ENCODE peak calls at places on chromosomes 16 and 17, in eight cellular contexts. K is NCI-H1417 treated with DMSO at 0.1 percent for 48 hours; F is fibroblast of the aortic adventitia; O is activated CD8-positive, alpha-beta T cell treated with anti-CD3 and anti-CD28 coated beads, Interleukin-2, amount 10 ng/mL, durations not matched to agents 7 days and 5 days; U is iPS-NIHi11; I is psoas muscle; L is activated effector memory CD4-positive, alpha-beta T cell treated with Interleukin-2 at 50 U/mL for 16 hours; W is HL-60. M is an unnamed sample.

GRCh38 chr16:31351937-31352315 is 3.0 kb upstream of the ITGAX start:
- DNase-seq in K (no peak), F (no peak), O (peak), U (no peak), I (no peak), L (no peak), W (peak), M (peak)

GRCh38 chr16:64982581-64982980 is 139.3 kb downstream of the CDH11 start:
- DNase-seq in K (no peak), F (peak), O (no peak), U (no peak), I (no peak), L (no peak), W (no peak), M (peak)

GRCh38 chr17:44464037-44464436 is 39.2 kb downstream of the GPATCH8 start:
- DNase-seq in K (no peak), F (peak), O (no peak), U (no peak), I (no peak), L (no peak), W (no peak), M (peak)

GRCh38 chr17:79925242-79925957 is 86.2 kb upstream of the CBX4 start:
- DNase-seq in K (no peak), F (peak), O (peak), U (peak), I (peak), L (no peak), W (no peak), M (no peak)

GRCh38 chr16:83935858-83936255 is 17.2 kb upstream of the OSGIN1 start:
- DNase-seq in K (no peak), F (no peak), O (no peak), U (no peak), I (no peak), L (no peak), W (no peak), M (no peak)

GRCh38 chr16:73563709-73564108 is 515.8 kb upstream of the ZFHX3 start:
- DNase-seq in K (no peak), F (no peak), O (no peak), U (no peak), I (no peak), L (no peak), W (no peak), M (no peak)

GRCh38 chr16:86910146-86910805 is 331.9 kb downstream of the FOXL1 start:
- DNase-seq in K (no peak), F (no peak), O (no peak), U (no peak), I (no peak), L (no peak), W (no peak), M (no peak)

GRCh38 chr17:4304417-4305027 is 40.7 kb upstream of the ANKFY1 start:
- DNase-seq in K (peak), F (peak), O (peak), U (peak), I (no peak), L (no peak), W (peak), M (peak)

GRCh38 chr16:5706206-5706605 is 608.6 kb upstream of the EEF2KMT start:
- DNase-seq in K (no peak), F (no peak), O (no peak), U (no peak), I (no peak), L (no peak), W (no peak), M (no peak)

GRCh38 chr17:52696362-52696761 is 537.8 kb upstream of the CA10 start:
- DNase-seq in K (no peak), F (no peak), O (no peak), U (no peak), I (no peak), L (no peak), W (no peak), M (no peak)

GRCh38 chr17:11996722-11997146 is 541 bp downstream of the ZNF18 start:
- DNase-seq in K (no peak), F (peak), O (peak), U (no peak), I (no peak), L (no peak), W (peak), M (peak)

GRCh38 chr16:72298947-72299346 is 127.0 kb upstream of the PMFBP1 start:
- DNase-seq in K (no peak), F (no peak), O (no peak), U (no peak), I (no peak), L (no peak), W (no peak), M (no peak)

GRCh38 chr17:16085066-16085699 is 85.6 kb downstream of the TTC19 start:
- DNase-seq in K (no peak), F (peak), O (no peak), U (no peak), I (no peak), L (no peak), W (no peak), M (peak)

GRCh38 chr16:49502136-49502881 is 128.7 kb downstream of the C16orf78 start:
- DNase-seq in K (no peak), F (no peak), O (no peak), U (no peak), I (no peak), L (no peak), W (no peak), M (no peak)

GRCh38 chr17:69919789-69920188 is 155.2 kb upstream of the KCNJ16 start:
- DNase-seq in K (no peak), F (no peak), O (no peak), U (no peak), I (no peak), L (no peak), W (no peak), M (no peak)

GRCh38 chr17:29368161-29368560 is 22.0 kb upstream of the TAOK1 start:
- DNase-seq in K (no peak), F (no peak), O (no peak), U (no peak), I (no peak), L (no peak), W (no peak), M (no peak)

GRCh38 chr16:14104066-14104465 is 32.9 kb downstream of the MRTFB start:
- DNase-seq in K (no peak), F (no peak), O (no peak), U (no peak), I (no peak), L (no peak), W (no peak), M (no peak)

GRCh38 chr17:38465420-38466345 is 37.4 kb downstream of the ARHGAP23 start:
- DNase-seq in K (no peak), F (peak), O (no peak), U (peak), I (peak), L (no peak), W (no peak), M (no peak)

GRCh38 chr16:73215482-73216377 is 167.8 kb upstream of the ZFHX3 start:
- DNase-seq in K (no peak), F (no peak), O (no peak), U (no peak), I (no peak), L (no peak), W (no peak), M (peak)

GRCh38 chr16:85861095-85861825 is 37.7 kb upstream of the IRF8 start:
- DNase-seq in K (no peak), F (no peak), O (no peak), U (no peak), I (no peak), L (no peak), W (no peak), M (no peak)

GRCh38 chr17:44074231-44074910 is 3.8 kb downstream of the G6PC3 start:
- DNase-seq in K (no peak), F (no peak), O (no peak), U (no peak), I (no peak), L (no peak), W (no peak), M (no peak)

GRCh38 chr17:72590882-72591499 is 470.2 kb downstream of the SOX9 start:
- DNase-seq in K (no peak), F (no peak), O (no peak), U (no peak), I (no peak), L (no peak), W (no peak), M (no peak)

M was measured in fibroblast of mammary gland.